ENCODE peak calls at places on chromosomes 11 and 22, in eight cellular contexts. E is AG20443; T is heart right ventricle; G is activated CD4-positive, alpha-beta T cell treated with anti-CD3 and anti-CD28 coated beads, Interleukin-2, amount 50 U/mL, for 1 hour; C is cardiac muscle cell; X is stimulated activated CD8-positive, alpha-beta memory T cell treated with anti-CD3 and anti-CD28 coated beads, Interleukin-4, amount 100 ng/mL, for 24 hours; S is EH; M is GM04504. Z is an unnamed sample.

GRCh38 chr22:29330753-29331152 is 15.3 kb upstream of the RASL10A start:
- DNase-seq in E (no peak), T (peak), G (no peak), C (peak), X (no peak), S (peak), M (no peak), Z (no peak)

GRCh38 chr11:129013737-129014475 is 71.2 kb upstream of the TP53AIP1 start:
- DNase-seq in E (no peak), T (no peak), G (no peak), C (no peak), X (no peak), S (no peak), M (no peak), Z (no peak)

GRCh38 chr22:50046019-50046415 is 12.1 kb downstream of the TTLL8 start:
- DNase-seq in E (no peak), T (no peak), G (no peak), C (no peak), X (no peak), S (no peak), M (no peak), Z (no peak)

GRCh38 chr11:126870021-126870420 is 130.5 kb downstream of the KIRREL3 start:
- DNase-seq in E (no peak), T (no peak), G (no peak), C (no peak), X (no peak), S (peak), M (no peak), Z (no peak)

GRCh38 chr22:23356094-23356493 is 175.8 kb downstream of the BCR start:
- DNase-seq in E (no peak), T (no peak), G (no peak), C (no peak), X (no peak), S (no peak), M (no peak), Z (no peak)

GRCh38 chr22:21669026-21669425 is 3.2 kb downstream of the PPIL2 start:
- DNase-seq in E (no peak), T (no peak), G (no peak), C (no peak), X (no peak), S (no peak), M (no peak), Z (no peak)

GRCh38 chr11:43818220-43818619 is 62.4 kb upstream of the ALKBH3 start:
- DNase-seq in E (no peak), T (no peak), G (no peak), C (no peak), X (no peak), S (peak), M (no peak), Z (no peak)

GRCh38 chr22:45101828-45102227 is 61.9 kb upstream of the NUP50 start:
- DNase-seq in E (peak), T (no peak), G (peak), C (peak), X (no peak), S (peak), M (peak), Z (no peak)

GRCh38 chr11:6156628-6157367 is 13.3 kb downstream of the OR52B2 start:
- DNase-seq in E (no peak), T (no peak), G (no peak), C (no peak), X (no peak), S (peak), M (no peak), Z (no peak)

GRCh38 chr22:47337161-47337621 is 574.7 kb downstream of the TBC1D22A start:
- DNase-seq in E (peak), T (no peak), G (no peak), C (peak), X (no peak), S (peak), M (peak), Z (no peak)

GRCh38 chr22:20154602-20155183 is 3.8 kb upstream of the CCDC188 start:
- DNase-seq in E (no peak), T (no peak), G (no peak), C (no peak), X (no peak), S (no peak), M (no peak), Z (no peak)

GRCh38 chr11:1227551-1228182 is 4.8 kb downstream of the MUC5B start:
- DNase-seq in E (no peak), T (peak), G (no peak), C (no peak), X (no peak), S (no peak), M (no peak), Z (no peak)

GRCh38 chr11:10499452-10500262 is 41.3 kb downstream of the RNF141 start:
- DNase-seq in E (peak), T (no peak), G (no peak), C (no peak), X (no peak), S (no peak), M (no peak), Z (no peak)

GRCh38 chr11:33552756-33553155 is 147.9 kb downstream of the C11orf91 start:
- DNase-seq in E (no peak), T (no peak), G (no peak), C (no peak), X (no peak), S (peak), M (no peak), Z (no peak)

GRCh38 chr11:77074205-77074604 is 7.4 kb downstream of the CAPN5 start:
- DNase-seq in E (no peak), T (no peak), G (no peak), C (no peak), X (no peak), S (no peak), M (no peak), Z (no peak)

Z was measured in stimulated activated effector memory CD8-positive, alpha-beta T cell treated with anti-CD3 and anti-CD28 coated beads, Interleukin-12 subunit alpha, Interleukin-12 subunit beta, amount 100 ng/mL, for 72 hours.